ENCODE peak calls at places on chromosomes 1 and 21, in five cellular contexts. H is NCI-H2029 treated with DMSO at 0.1 percent for 48 hours, U is hepatic stellate cell, J is NCI-H510A, Z is fibroblast of the conjunctiva. P is an unnamed sample.

GRCh38 chr1:23369335-23370013 is at the start of gene ZNF436:
- DNase-seq in H (peak), U (peak), J (peak), Z (peak), P (peak)

GRCh38 chr21:42161401-42161956 is 57.5 kb upstream of the ABCG1 start:
- DNase-seq in J (no peak), Z (no peak), H (no peak), U (no peak), P (no peak)

GRCh38 chr1:88740784-88741183 is 56.7 kb downstream of the PKN2 start:
- DNase-seq in U (no peak), Z (no peak), J (no peak), H (no peak), P (no peak)

GRCh38 chr1:100353988-100354387 is 1.7 kb downstream of the CDC14A start:
- DNase-seq in Z (no peak), J (no peak), U (peak), H (no peak), P (peak)

GRCh38 chr1:1421147-1421906 is at the start of gene ANKRD65:
- DNase-seq in H (no peak), U (no peak), Z (no peak), J (peak), P (peak)

GRCh38 chr1:220528049-220528678 is at the start of gene MARK1:
- DNase-seq in H (no peak), J (peak), Z (peak), U (peak), P (peak)

GRCh38 chr1:72526926-72527325 is 244.6 kb upstream of the NEGR1 start:
- DNase-seq in H (no peak), U (peak), J (no peak), Z (no peak), P (no peak)

GRCh38 chr1:90712153-90712930 is 4.8 kb downstream of the BARHL2 start:
- DNase-seq in J (no peak), H (no peak), U (no peak), Z (no peak), P (no peak)

GRCh38 chr21:23694396-23694795 is 1912.9 kb downstream of the MRPL39 start:
- DNase-seq in H (no peak), U (no peak), J (no peak), Z (no peak), P (peak)

GRCh38 chr1:227949954-227950734 is 2.4 kb upstream of the WNT9A start:
- DNase-seq in U (no peak), Z (no peak), J (no peak), H (no peak), P (no peak)

GRCh38 chr1:235866207-235866912 is at the start of gene LYST:
- DNase-seq in J (peak), Z (peak), U (peak), H (no peak), P (peak)

GRCh38 chr1:192700834-192701271 is 64.9 kb downstream of the RGS13 start:
- DNase-seq in H (no peak), U (peak), J (no peak), Z (peak), P (no peak)

GRCh38 chr1:232201024-232201423 is 428.9 kb downstream of the SIPA1L2 start:
- DNase-seq in J (no peak), U (no peak), Z (no peak), H (no peak), P (no peak)

GRCh38 chr1:112444269-112444668 is 48.3 kb downstream of the CTTNBP2NL start:
- DNase-seq in U (peak), J (no peak), H (no peak), Z (no peak), P (no peak)

GRCh38 chr21:25370311-25370744 is 237.0 kb downstream of the MRPL39 start:
- DNase-seq in J (no peak), H (no peak), U (peak), Z (peak), P (no peak)

GRCh38 chr1:17306407-17306806 is 1.6 kb upstream of the PADI4 start:
- DNase-seq in J (no peak), Z (no peak), H (no peak), U (no peak), P (no peak)

GRCh38 chr1:22252902-22253790 is 110.2 kb upstream of the WNT4 start:
- DNase-seq in H (no peak), J (no peak), Z (no peak), U (no peak), P (no peak)

GRCh38 chr1:26307363-26307781 is 936 bp upstream of the UBXN11 start:
- DNase-seq in H (no peak), Z (no peak), U (no peak), J (no peak), P (no peak)

GRCh38 chr1:86757272-86757984 is 53.1 kb downstream of the SH3GLB1 start:
- DNase-seq in Z (no peak), J (no peak), U (no peak), H (peak), P (no peak)

GRCh38 chr1:162678439-162678838 is 46.2 kb downstream of the DDR2 start:
- DNase-seq in H (no peak), U (no peak), Z (no peak), J (no peak), P (no peak)

GRCh38 chr1:204127597-204128242 is 24.1 kb downstream of the ETNK2 start:
- DNase-seq in H (peak), Z (peak), U (peak), J (peak), P (peak)

GRCh38 chr1:220526294-220526693 is 1.6 kb upstream of the MARK1 start:
- DNase-seq in J (no peak), Z (no peak), H (no peak), U (no peak), P (peak)

GRCh38 chr1:81472387-81472786 is 328.3 kb upstream of the ADGRL2 start:
- DNase-seq in U (no peak), H (no peak), J (no peak), Z (no peak), P (no peak)

P was measured in HAP-1.